ENCODE peak calls at places on chromosome 3, in eight cellular contexts. N is LoVo; A is WTC11; E is astrocyte of the spinal cord; T is activated T-cell treated with anti-CD3 and anti-CD28 coated beads, Interleukin-2, amount 50 U/mL, for 72 hours; O is GM13977; P is activated CD4-positive, CD25-positive, alpha-beta regulatory T cell treated with anti-CD3 and anti-CD28 coated beads, Interleukin-2, amount 50 U/mL, for 72 hours; C is naive thymus-derived CD4-positive, alpha-beta T cell. S is an unnamed sample.

GRCh38 chr3:169104972-169105371 is 558.5 kb downstream of the MECOM start:
- DNase-seq in C (no peak), A (no peak), N (no peak), O (no peak), P (no peak), E (peak), T (no peak), S (peak)

GRCh38 chr3:163939926-163940325 is 1138.4 kb downstream of the SI start:
- DNase-seq in A (peak), T (no peak), N (peak), O (no peak), E (peak), C (no peak), P (no peak), S (no peak)

GRCh38 chr3:65534825-65535224 is 503.9 kb downstream of the MAGI1 start:
- DNase-seq in T (no peak), N (no peak), O (no peak), C (no peak), E (no peak), P (no peak), A (no peak), S (no peak)

GRCh38 chr3:128993461-128994172 is at the start of gene CFAP92:
- DNase-seq in E (peak), O (peak), A (peak), P (peak), N (peak), T (peak), C (peak), S (peak)

GRCh38 chr3:129560931-129561594 is 18.1 kb downstream of the H1-8 start:
- DNase-seq in P (no peak), O (no peak), A (no peak), T (no peak), E (peak), C (no peak), N (no peak), S (peak)

GRCh38 chr3:138862924-138863775 is 28.4 kb upstream of the PIK3CB start:
- DNase-seq in C (no peak), E (peak), T (peak), N (peak), O (no peak), P (no peak), A (peak), S (peak)

GRCh38 chr3:149581681-149582349 is 76.0 kb downstream of the WWTR1 start:
- DNase-seq in O (no peak), E (peak), C (no peak), P (no peak), A (no peak), T (peak), N (peak), S (peak)

GRCh38 chr3:182487621-182488020 is 305.7 kb upstream of the ATP11B start:
- DNase-seq in N (no peak), P (no peak), T (no peak), E (no peak), A (no peak), O (no peak), C (no peak), S (no peak)

GRCh38 chr3:41522620-41523019 is 323.3 kb downstream of the CTNNB1 start:
- DNase-seq in O (no peak), E (no peak), T (no peak), A (no peak), N (no peak), P (no peak), C (no peak), S (no peak)

GRCh38 chr3:133886031-133886722 is 9.5 kb downstream of the RAB6B start:
- DNase-seq in A (no peak), N (no peak), C (no peak), T (no peak), O (no peak), E (no peak), P (no peak), S (no peak)

GRCh38 chr3:184677344-184678316 is 34.2 kb downstream of the MAGEF1 start:
- DNase-seq in O (no peak), C (no peak), N (no peak), T (no peak), E (no peak), A (no peak), P (no peak), S (no peak)

GRCh38 chr3:195031574-195032003 is 239.4 kb downstream of the XXYLT1 start:
- DNase-seq in P (peak), C (no peak), T (no peak), N (no peak), E (no peak), A (no peak), O (no peak), S (no peak)

GRCh38 chr3:51949121-51949520 is 6.1 kb upstream of the GPR62 start:
- DNase-seq in T (no peak), P (no peak), C (no peak), N (no peak), O (no peak), A (no peak), E (no peak), S (no peak)

GRCh38 chr3:37256447-37256846 is 82.1 kb upstream of the LRRFIP2 start:
- DNase-seq in T (no peak), O (no peak), A (no peak), E (no peak), P (no peak), N (no peak), C (no peak), S (no peak)

GRCh38 chr3:16106050-16106449 is 68.4 kb upstream of the GALNT15 start:
- DNase-seq in E (no peak), C (no peak), N (no peak), T (no peak), P (no peak), A (no peak), O (no peak), S (no peak)

GRCh38 chr3:184690236-184690883 is 21.5 kb downstream of the MAGEF1 start:
- DNase-seq in N (no peak), C (no peak), P (no peak), O (no peak), A (no peak), E (no peak), T (no peak), S (no peak)

S was measured in astrocyte of the hippocampus.